ENCODE peak calls at places on chromosomes 12 and 14, in five cellular contexts. P is IMR-90, R is mesendoderm, J is neuronal stem cell, F is H9. L is an unnamed sample.

GRCh38 chr12:117118838-117119591 is 19.8 kb upstream of the TESC start:
- DNase-seq in P (no peak), R (peak; percentile 72), J (peak; percentile 66), F (peak; percentile 66), L (no peak)

GRCh38 chr12:85468356-85469157 is 188.5 kb downstream of the ALX1 start:
- DNase-seq in P (peak; percentile 68), R (peak; percentile 94), J (peak; percentile 49), F (peak; percentile 62), L (peak; percentile 51)

GRCh38 chr14:23300687-23301223 is 1.9 kb downstream of the PPP1R3E start:
- DNase-seq in P (peak; percentile 13), R (peak; percentile 60), J (no peak), F (no peak), L (peak; percentile 38)

GRCh38 chr14:74649673-74650072 is 37.6 kb upstream of the LTBP2 start:
- DNase-seq in P (no peak), R (no peak), J (no peak), F (no peak), L (peak; percentile 20)

GRCh38 chr14:86852530-86852929 is 1140.5 kb downstream of the GALC start:
- DNase-seq in P (peak; percentile 87), R (no peak), J (no peak), F (no peak), L (no peak)

GRCh38 chr14:52363969-52364368 is 49.9 kb downstream of the PTGER2 start:
- DNase-seq in P (no peak), R (no peak), J (no peak), F (no peak), L (no peak)

GRCh38 chr14:65168840-65169239 is 66.5 kb upstream of the MAX start:
- DNase-seq in P (no peak), R (peak; percentile 46), J (no peak), F (no peak), L (no peak)

GRCh38 chr12:118330421-118331018 is 42.2 kb downstream of the TAOK3 start:
- DNase-seq in P (peak; percentile 89), R (no peak), J (no peak), F (no peak), L (peak; percentile 55)

GRCh38 chr14:98018626-98019025 is 1221.4 kb downstream of the VRK1 start:
- DNase-seq in P (no peak), R (no peak), J (no peak), F (no peak), L (no peak)

GRCh38 chr12:48995061-48995879 is 3.9 kb downstream of the DDN start:
- DNase-seq in P (peak; percentile 73), R (peak; percentile 95), J (peak; percentile 74), F (peak; percentile 95), L (peak; percentile 80)

GRCh38 chr12:91920276-91920675 is 225.4 kb downstream of the BTG1 start:
- DNase-seq in P (peak; percentile 14), R (no peak), J (no peak), F (no peak), L (peak; percentile 44)

GRCh38 chr12:108129017-108129812 is at the start of gene WSCD2:
- DNase-seq in P (no peak), R (peak; percentile 98), J (peak; percentile 87), F (peak; percentile 92), L (peak; percentile 26)

GRCh38 chr14:41303506-41303905 is 303.2 kb upstream of the LRFN5 start:
- DNase-seq in P (no peak), R (no peak), J (no peak), F (no peak), L (no peak)

GRCh38 chr12:31250179-31250578 is 75.8 kb downstream of the SINHCAF start:
- DNase-seq in P (no peak), R (no peak), J (no peak), F (peak; percentile 62), L (no peak)

GRCh38 chr12:46145881-46146280 is 123.0 kb downstream of the SLC38A1 start:
- DNase-seq in P (no peak), R (peak; percentile 73), J (no peak), F (no peak), L (no peak)

GRCh38 chr12:132279184-132279889 is 50.1 kb downstream of the GALNT9 start:
- DNase-seq in P (peak; percentile 9), R (peak; percentile 27), J (no peak), F (peak; percentile 66), L (no peak)

GRCh38 chr14:51981218-51981854 is 8.0 kb upstream of the RTRAF start:
- DNase-seq in P (no peak), R (no peak), J (no peak), F (no peak), L (no peak)

GRCh38 chr12:117803013-117803412 is 165.8 kb downstream of the KSR2 start:
- DNase-seq in P (no peak), R (no peak), J (no peak), F (no peak), L (no peak)

GRCh38 chr12:130240831-130241590 is 78.7 kb downstream of the FZD10 start:
- DNase-seq in P (no peak), R (no peak), J (no peak), F (no peak), L (no peak)

GRCh38 chr14:35895256-35895655 is 69.1 kb downstream of the BRMS1L start:
- DNase-seq in P (no peak), R (no peak), J (no peak), F (no peak), L (no peak)

GRCh38 chr12:104294845-104295674 is 8.5 kb upstream of the EID3 start:
- DNase-seq in P (no peak), R (peak; percentile 46), J (no peak), F (no peak), L (peak; percentile 95)

GRCh38 chr14:99730876-99731351 is 46.8 kb downstream of the CYP46A1 start:
- DNase-seq in P (no peak), R (no peak), J (no peak), F (no peak), L (no peak)

GRCh38 chr14:101355284-101355683 is 206.0 kb upstream of the DIO3 start:
- DNase-seq in P (no peak), R (no peak), J (no peak), F (peak; percentile 8), L (no peak)

GRCh38 chr14:102593841-102594170 is 1.4 kb downstream of the RCOR1 start:
- DNase-seq in P (no peak), R (no peak), J (no peak), F (no peak), L (no peak)

GRCh38 chr12:92146865-92147264 is 1.2 kb upstream of the BTG1 start:
- DNase-seq in P (no peak), R (no peak), J (no peak), F (no peak), L (no peak)

GRCh38 chr12:4154672-4155225 is 118.8 kb upstream of the CCND2 start:
- DNase-seq in P (no peak), R (no peak), J (no peak), F (no peak), L (no peak)

GRCh38 chr14:99422220-99423010 is 58.2 kb downstream of the SETD3 start:
- DNase-seq in P (no peak), R (no peak), J (no peak), F (no peak), L (no peak)

GRCh38 chr14:46580941-46581671 is 70.5 kb downstream of the RPL10L start:
- DNase-seq in P (no peak), R (peak; percentile 66), J (peak; percentile 29), F (peak; percentile 38), L (peak; percentile 47)

GRCh38 chr12:55982319-55982936 is 8.6 kb downstream of the RAB5B start:
- DNase-seq in P (no peak), R (no peak), J (no peak), F (no peak), L (no peak)

GRCh38 chr14:92448786-92449185 is 64.8 kb upstream of the RIN3 start:
- DNase-seq in P (no peak), R (no peak), J (no peak), F (no peak), L (no peak)

GRCh38 chr12:120762093-120762492 is 36.5 kb downstream of the ACADS start:
- DNase-seq in P (no peak), R (no peak), J (no peak), F (no peak), L (no peak)

GRCh38 chr14:76844223-76844622 is 18.0 kb downstream of the LRRC74A start:
- DNase-seq in P (peak; percentile 29), R (peak; percentile 77), J (no peak), F (peak; percentile 74), L (no peak)
- H2BK5ac ChIP-seq in P (no peak overlapping the region), R (no peak overlapping the region), J (no peak overlapping the region), F (no peak overlapping the region), L (no peak overlapping the region)

DNA sequence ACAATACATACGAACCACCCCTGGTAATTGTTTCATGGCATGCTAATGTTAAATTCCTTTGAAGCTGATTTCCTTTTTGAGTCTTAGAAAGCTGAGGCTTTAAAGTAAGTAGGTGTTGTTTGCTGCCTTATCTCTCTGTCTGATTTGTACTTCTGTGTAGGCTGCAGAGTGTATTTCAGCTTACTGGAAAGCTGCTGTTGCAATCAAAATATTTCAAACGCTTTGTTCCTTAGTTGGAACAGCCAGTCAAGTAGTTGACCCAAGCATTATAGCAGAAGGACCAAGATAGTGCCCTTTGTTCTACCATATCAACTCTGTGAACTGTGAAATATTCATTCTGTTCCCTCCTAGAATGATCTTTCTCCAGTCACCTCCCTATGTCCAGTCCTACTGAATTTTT is 3.1 kb downstream of the PKP2 start:
- DNase-seq in P (no peak), R (peak; percentile 65), J (no peak), F (no peak), L (peak; percentile 94)
- H2BK5ac ChIP-seq in P (no peak overlapping the region), R (peak overlapping the region; percentile 26), J (no peak overlapping the region), F (no peak overlapping the region), L (no peak overlapping the region)

DNA sequence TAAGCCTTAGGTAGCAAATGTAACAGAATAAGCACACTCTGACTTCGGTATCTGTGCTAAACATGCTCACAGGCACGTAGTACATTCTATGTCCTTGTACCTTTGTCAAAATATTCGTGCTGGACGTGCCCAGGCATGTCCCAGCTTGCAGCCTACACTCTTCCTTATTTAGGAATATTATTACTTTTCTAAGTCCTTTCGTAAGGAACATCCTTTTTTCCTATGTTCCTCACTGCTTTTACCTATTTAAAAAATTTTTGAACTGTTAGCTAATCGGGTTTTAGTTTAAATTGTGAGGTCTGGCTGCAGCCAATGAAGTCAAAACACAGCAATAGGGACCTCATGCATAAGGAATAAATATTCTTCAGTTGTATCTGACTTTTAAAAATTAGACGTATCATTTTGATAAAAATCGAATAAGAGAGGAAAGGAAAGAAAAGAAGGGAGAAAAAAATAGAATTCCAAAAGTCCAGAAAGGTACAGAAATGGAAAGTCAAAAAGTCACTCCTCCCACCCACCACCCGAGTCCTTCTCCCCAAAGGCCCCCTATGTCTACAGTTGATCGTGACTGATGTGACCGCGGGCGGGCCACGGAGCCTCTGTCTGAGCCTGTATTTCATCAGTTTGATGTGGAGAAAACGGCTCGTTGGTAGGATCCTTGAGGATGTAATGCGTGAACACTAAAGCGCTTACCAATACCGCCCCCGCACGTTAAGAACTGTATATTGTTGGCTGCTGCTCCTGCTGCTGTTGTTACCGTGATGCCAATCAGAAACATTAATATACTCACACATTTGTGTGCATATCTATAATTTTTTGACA is 24.4 kb upstream of the UBC start:
- DNase-seq in P (peak; percentile 88), R (peak; percentile 89), J (no peak), F (peak; percentile 71), L (peak; percentile 92)
- H2BK5ac ChIP-seq in P (peak overlapping the region; percentile 99), R (no peak overlapping the region), J (no peak overlapping the region), F (no peak overlapping the region), L (peak overlapping the region; percentile 71)

GRCh38 chr12:124553862-124554428 is 13.5 kb downstream of the NCOR2 start:
- DNase-seq in P (no peak), R (no peak), J (no peak), F (no peak), L (no peak)
- H2BK5ac ChIP-seq in P (no peak overlapping the region), R (no peak overlapping the region), J (no peak overlapping the region), F (no peak overlapping the region), L (no peak overlapping the region)

GRCh38 chr14:71690478-71690877 is 241.8 kb upstream of the RGS6 start:
- DNase-seq in P (no peak), R (no peak), J (no peak), F (no peak), L (no peak)
- H2BK5ac ChIP-seq in P (no peak overlapping the region), R (no peak overlapping the region), J (no peak overlapping the region), F (no peak overlapping the region), L (no peak overlapping the region)

L was measured in trophoblast cell.